ENCODE peak calls at places on chromosome 17, in six cellular contexts. R is substantia nigra, S is fibroblast of the conjunctiva, Q is SHP77, F is lower lobe of right lung, I is EL. N is an unnamed sample.

GRCh38 chr17:78374189-78374588 is 4.3 kb upstream of the PGS1 start:
- DNase-seq in F (no peak), R (no peak), Q (no peak), S (no peak), I (no peak), N (peak)

GRCh38 chr17:42698736-42699414 is 16.5 kb downstream of the CNTNAP1 start:
- DNase-seq in S (peak), Q (no peak), I (peak), F (no peak), R (no peak), N (peak)

GRCh38 chr17:55318081-55318480 is 53.3 kb downstream of the HLF start:
- DNase-seq in F (no peak), I (no peak), S (no peak), Q (no peak), R (no peak), N (no peak)

GRCh38 chr17:43905985-43906852 is 1.1 kb downstream of the MPP2 start:
- DNase-seq in S (peak), I (peak), Q (peak), F (peak), R (peak), N (no peak)

GRCh38 chr17:80656590-80656989 is 112.0 kb downstream of the RPTOR start:
- DNase-seq in Q (no peak), S (no peak), I (no peak), F (no peak), R (peak), N (no peak)

GRCh38 chr17:53191878-53192277 is 630.8 kb upstream of the KIF2B start:
- DNase-seq in R (no peak), Q (no peak), F (no peak), I (no peak), S (no peak), N (peak)

GRCh38 chr17:62995377-62995885 is 29.4 kb downstream of the TANC2 start:
- DNase-seq in Q (peak), S (peak), I (peak), R (no peak), F (no peak), N (peak)

GRCh38 chr17:76176701-76177574 is 35.9 kb upstream of the FOXJ1 start:
- DNase-seq in Q (no peak), R (no peak), S (no peak), I (no peak), F (no peak), N (no peak)

GRCh38 chr17:66462010-66462409 is 159.6 kb downstream of the PRKCA start:
- DNase-seq in S (no peak), Q (no peak), R (peak), I (no peak), F (no peak), N (no peak)

GRCh38 chr17:69451416-69452394 is 37.2 kb downstream of the MAP2K6 start:
- DNase-seq in I (no peak), F (no peak), R (no peak), S (no peak), Q (no peak), N (no peak)

GRCh38 chr17:1399366-1399678 is 700 bp downstream of the YWHAE start:
- DNase-seq in Q (no peak), I (no peak), F (peak), S (no peak), R (peak), N (peak)

GRCh38 chr17:28951428-28951990 is at the start of gene PHF12:
- DNase-seq in S (peak), I (peak), F (peak), R (peak), Q (peak), N (peak)

GRCh38 chr17:79026345-79027273 is 2.6 kb downstream of the C1QTNF1 start:
- DNase-seq in R (no peak), Q (peak), S (peak), I (peak), F (no peak), N (no peak)

GRCh38 chr17:31525801-31526549 is 134.5 kb downstream of the RAB11FIP4 start:
- DNase-seq in R (no peak), I (peak), F (no peak), Q (no peak), S (no peak), N (peak)

GRCh38 chr17:59963738-59964454 is 644 bp downstream of the RNFT1 start:
- DNase-seq in R (peak), S (no peak), F (no peak), Q (peak), I (peak), N (peak)

GRCh38 chr17:7984904-7985303 is 17.5 kb upstream of the GUCY2D start:
- DNase-seq in F (no peak), I (no peak), R (no peak), S (no peak), Q (no peak), N (no peak)

GRCh38 chr17:7113273-7114071 is 1.1 kb downstream of the ASGR2 start:
- DNase-seq in I (no peak), Q (no peak), S (no peak), F (no peak), R (no peak), N (no peak)

GRCh38 chr17:3891626-3892094 is 1.2 kb downstream of the CAMKK1 start:
- DNase-seq in R (no peak), Q (no peak), S (no peak), I (peak), F (no peak), N (no peak)

GRCh38 chr17:79617304-79617703 is 6.5 kb upstream of the RBFOX3 start:
- DNase-seq in Q (no peak), F (peak), S (no peak), R (no peak), I (no peak), N (no peak)

GRCh38 chr17:64230551-64231408 is 32.3 kb downstream of the TEX2 start:
- DNase-seq in Q (no peak), I (peak), S (peak), R (no peak), F (no peak), N (no peak)

GRCh38 chr17:75457047-75457654 is 716 bp downstream of the TMEM94 start:
- DNase-seq in S (peak), Q (peak), F (peak), I (peak), R (peak), N (peak)

GRCh38 chr17:18920911-18921441 is 31.0 kb upstream of the SLC5A10 start:
- DNase-seq in Q (no peak), F (no peak), S (no peak), I (peak), R (no peak), N (no peak)

GRCh38 chr17:68452724-68453290 is 4.5 kb downstream of the WIPI1 start:
- DNase-seq in S (no peak), R (no peak), Q (no peak), I (no peak), F (no peak), N (no peak)

GRCh38 chr17:6094453-6094852 is 24.3 kb downstream of the WSCD1 start:
- DNase-seq in Q (no peak), R (no peak), F (no peak), I (no peak), S (no peak), N (no peak)

GRCh38 chr17:3959295-3959899 is 4.8 kb downstream of the ATP2A3 start:
- DNase-seq in F (no peak), I (peak), R (no peak), S (no peak), Q (peak), N (no peak)

GRCh38 chr17:9200197-9200662 is 178.9 kb downstream of the NTN1 start:
- DNase-seq in F (no peak), S (no peak), Q (no peak), I (no peak), R (no peak), N (no peak)

GRCh38 chr17:57408064-57408811 is 151.9 kb downstream of the MSI2 start:
- DNase-seq in F (peak), S (no peak), I (no peak), R (peak), Q (peak), N (no peak)

GRCh38 chr17:3976675-3977171 is 12.5 kb upstream of the ATP2A3 start:
- DNase-seq in F (peak), S (no peak), Q (no peak), I (no peak), R (peak), N (no peak)

N was measured in OCI-M1.